ENCODE peak calls at places on chromosomes 16 and 17, in four cellular contexts. D is psoas muscle, V is A549, M is neuronal stem cell. U is an unnamed sample. For H3K4me1, the result is how much of the 10 kb centered on the place peaks cover.

GRCh38 chr16:58026139-58026704 is 668 bp downstream of the MMP15 start:
- DNase-seq in V (peak), D (peak), M (peak), U (no peak)

GRCh38 chr17:72705905-72706395 is 386.5 kb downstream of the SLC39A11 start:
- DNase-seq in M (no peak), D (no peak), V (no peak), U (no peak)

GRCh38 chr16:101586-101985 is 23.6 kb downstream of the MPG start:
- DNase-seq in D (no peak), V (no peak), M (no peak), U (no peak)

GRCh38 chr16:88830783-88831182 is 19.1 kb upstream of the APRT start:
- DNase-seq in M (no peak), V (no peak), D (no peak), U (no peak)

GRCh38 chr17:37483311-37484039 is 6.2 kb upstream of the DUSP14 start:
- DNase-seq in M (no peak), D (peak), V (peak), U (no peak)

GRCh38 chr16:6616746-6617145 is 715.9 kb upstream of the RBFOX1 start:
- DNase-seq in M (no peak), V (no peak), D (no peak), U (no peak)

GRCh38 chr16:7086842-7087616 is 245.6 kb upstream of the RBFOX1 start:
- DNase-seq in D (peak), M (peak), V (peak), U (no peak)

GRCh38 chr17:38750312-38751121 is 2.0 kb upstream of the PSMB3 start:
- DNase-seq in V (peak), D (no peak), M (peak), U (no peak)

GRCh38 chr16:2474877-2475412 is at the start of gene TBC1D24:
- DNase-seq in M (peak), V (peak), D (peak), U (peak)

GRCh38 chr16:63361032-63361624 is 1324.9 kb upstream of the CDH8 start:
- DNase-seq in D (no peak), M (peak), V (peak), U (no peak)

GRCh38 chr16:71671165-71671564 is 45.2 kb downstream of the MARVELD3 start:
- DNase-seq in V (no peak), M (no peak), D (no peak), U (no peak)

GRCh38 chr17:29154516-29155234 is 25.5 kb downstream of the MYO18A start:
- DNase-seq in M (no peak), V (no peak), D (no peak), U (no peak)

GRCh38 chr17:20922128-20922670 is 120.6 kb downstream of the USP22 start:
- DNase-seq in D (peak), V (peak), M (no peak), U (no peak)

GRCh38 chr16:50458694-50459271 is 89.4 kb upstream of the NKD1 start:
- DNase-seq in D (no peak), M (no peak), V (no peak), U (no peak)

GRCh38 chr16:48438414-48438813 is 53.2 kb upstream of the SIAH1 start:
- DNase-seq in D (no peak), M (no peak), V (no peak), U (no peak)

GRCh38 chr16:56956076-56956475 is 5.7 kb upstream of the CETP start:
- DNase-seq in V (no peak), M (no peak), D (no peak), U (no peak)

GRCh38 chr16:4846503-4846900 is 586 bp downstream of the GLYR1 start:
- DNase-seq in M (no peak), V (peak), D (peak), U (peak)

GRCh38 chr17:57373071-57373470 is 116.7 kb downstream of the MSI2 start:
- DNase-seq in D (no peak), V (no peak), M (no peak), U (no peak)

GRCh38 chr17:9024497-9024896 is 3.2 kb downstream of the NTN1 start:
- DNase-seq in V (no peak), M (peak), D (no peak), U (no peak)

GRCh38 chr16:28292731-28293588 is 635 bp downstream of the SBK1 start:
- DNase-seq in V (no peak), D (no peak), M (peak), U (no peak)

GRCh38 chr17:63250830-63251229 is 195.3 kb downstream of the CYB561 start:
- DNase-seq in V (no peak), M (no peak), D (no peak), U (no peak)

GRCh38 chr17:17987187-17987896 is 14.7 kb downstream of the DRC3 start:
- DNase-seq in M (no peak), D (no peak), V (no peak), U (no peak)

GRCh38 chr17:6780001-6780400 is 4.0 kb downstream of the FBXO39 start:
- DNase-seq in V (no peak), D (no peak), M (no peak), U (no peak)

GRCh38 chr17:36703860-36704266 is 102.5 kb downstream of the MRM1 start:
- DNase-seq in M (peak), V (peak), D (peak), U (no peak)

GRCh38 chr16:87489434-87490045 is 3.3 kb downstream of the ZCCHC14 start:
- DNase-seq in D (no peak), V (no peak), M (no peak), U (no peak)

GRCh38 chr16:17026600-17027242 is 444.0 kb downstream of the XYLT1 start:
- DNase-seq in M (no peak), V (no peak), D (no peak), U (no peak)

GRCh38 chr16:57984443-57985203 is 13.7 kb upstream of the CNGB1 start:
- DNase-seq in M (peak), V (peak), D (peak), U (peak)

GRCh38 chr17:2361361-2361760 is 24.1 kb downstream of the SGSM2 start:
- DNase-seq in M (no peak), V (no peak), D (no peak), U (no peak)

GRCh38 chr16:67207116-67207856 is 8.4 kb downstream of the ELMO3 start:
- DNase-seq in D (no peak), M (no peak), V (no peak), U (no peak)

GRCh38 chr17:82200743-82201497 is 11.7 kb downstream of the CCDC57 start:
- DNase-seq in M (no peak), V (no peak), D (no peak), U (no peak)

GRCh38 chr16:86041205-86041604 is 142.2 kb downstream of the IRF8 start:
- DNase-seq in M (no peak), D (no peak), V (no peak), U (no peak)

GRCh38 chr16:86039606-86040005 is 140.6 kb downstream of the IRF8 start:
- DNase-seq in D (no peak), M (no peak), V (no peak), U (no peak)

GRCh38 chr16:86042996-86043725 is 144.2 kb downstream of the IRF8 start:
- DNase-seq in M (no peak), V (no peak), D (no peak), U (no peak)

GRCh38 chr16:86040496-86040895 is 141.5 kb downstream of the IRF8 start:
- DNase-seq in D (no peak), M (no peak), V (no peak), U (no peak)

DNA sequence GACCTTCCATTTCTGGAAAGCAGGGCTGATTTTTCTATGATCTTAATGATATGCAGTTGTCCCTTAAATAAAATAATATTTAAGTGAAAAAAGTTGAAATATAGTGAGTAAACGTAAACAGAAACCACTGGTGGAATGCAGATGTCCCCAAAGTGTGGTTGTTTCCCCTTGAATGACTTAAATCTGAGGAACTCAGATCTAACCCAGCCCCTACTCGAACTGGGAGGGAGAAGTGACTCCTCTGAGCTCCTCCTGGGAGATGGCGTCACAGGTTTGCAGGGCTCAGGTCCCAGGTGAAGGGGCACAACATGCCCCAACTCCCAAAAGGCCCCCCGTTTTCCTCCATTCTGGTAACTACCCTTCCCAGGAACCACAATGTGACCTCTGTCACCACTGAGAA is 142.8 kb downstream of the IRF8 start:
- DNase-seq in V (no peak), D (no peak), M (no peak), U (no peak)
- H3K4me1 ChIP-seq in V (under half), D (under half), M (under half), U (under half)

GRCh38 chr16:68284847-68285246 is 20.5 kb downstream of the SLC7A6 start:
- DNase-seq in D (no peak), M (no peak), V (no peak), U (no peak)
- H3K4me1 ChIP-seq in D (half or more), M (under half), V (under half), U (under half)

GRCh38 chr17:77450742-77451270 is 310.0 kb downstream of the SEC14L1 start:
- DNase-seq in V (no peak), D (no peak), M (no peak), U (no peak)
- H3K4me1 ChIP-seq in V (under half), D (under half), M (under half), U (under half)

DNA sequence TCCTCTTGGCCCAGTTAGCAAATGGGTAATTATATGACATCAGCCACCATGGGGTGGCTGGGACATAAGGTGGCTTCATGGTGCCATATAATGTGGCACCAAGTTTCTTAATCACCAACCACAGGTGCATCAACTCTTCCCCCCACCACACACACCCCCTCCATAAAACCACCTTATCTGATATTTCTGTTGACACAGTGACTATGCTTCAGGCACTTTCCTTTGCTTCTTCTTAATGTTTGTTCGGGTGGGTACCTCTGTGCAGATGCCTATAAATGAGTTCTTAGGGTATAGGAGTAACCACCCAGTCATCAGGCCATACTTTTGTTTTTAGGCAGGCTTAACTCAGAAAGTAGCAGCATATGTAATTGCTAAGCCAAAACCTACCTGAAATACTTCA is 29.5 kb downstream of the RNF43 start:
- DNase-seq in V (peak), D (no peak), M (no peak), U (no peak)
- H3K4me1 ChIP-seq in V (half or more), D (under half), M (under half), U (under half)

DNA sequence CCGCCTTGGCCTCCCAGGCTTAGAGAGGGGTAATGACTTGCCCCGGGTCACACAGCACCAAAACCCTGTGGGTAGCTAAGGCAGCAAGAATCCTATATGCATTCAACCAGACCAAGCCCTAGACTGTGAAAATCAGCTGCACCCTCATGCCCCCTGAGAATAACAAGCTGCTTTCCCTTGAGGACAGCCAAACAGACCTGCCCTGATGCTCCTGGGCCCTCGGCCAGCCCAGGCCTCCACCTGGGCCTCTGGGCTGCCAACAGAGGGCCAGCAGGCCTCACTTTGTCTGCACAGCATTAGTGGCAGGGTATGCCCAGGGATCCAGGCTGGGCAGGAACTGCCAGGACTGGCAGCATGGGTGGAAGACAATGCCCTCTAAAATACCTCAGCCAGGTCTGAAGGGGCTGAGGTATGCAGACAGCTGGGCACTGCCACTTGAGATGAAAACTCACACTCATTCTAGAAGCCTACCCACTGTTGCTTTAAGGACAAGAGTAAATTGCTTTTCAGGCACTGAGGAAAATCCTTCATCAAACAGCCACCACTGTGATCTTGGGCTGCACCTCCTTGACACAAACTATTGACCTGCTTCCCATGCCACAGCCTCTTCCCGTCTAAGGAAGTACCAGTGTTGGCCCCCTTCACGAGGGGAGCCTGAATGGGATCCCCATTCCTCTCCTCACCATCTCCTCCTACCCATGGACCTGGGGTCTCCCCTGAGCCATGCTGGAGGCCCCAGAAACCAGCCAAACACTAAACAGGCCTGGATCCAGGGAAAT is 8.8 kb downstream of the ST3GAL2 start:
- DNase-seq in V (no peak), D (no peak), M (no peak), U (no peak)
- H3K4me1 ChIP-seq in V (half or more), D (half or more), M (under half), U (under half)

DNA sequence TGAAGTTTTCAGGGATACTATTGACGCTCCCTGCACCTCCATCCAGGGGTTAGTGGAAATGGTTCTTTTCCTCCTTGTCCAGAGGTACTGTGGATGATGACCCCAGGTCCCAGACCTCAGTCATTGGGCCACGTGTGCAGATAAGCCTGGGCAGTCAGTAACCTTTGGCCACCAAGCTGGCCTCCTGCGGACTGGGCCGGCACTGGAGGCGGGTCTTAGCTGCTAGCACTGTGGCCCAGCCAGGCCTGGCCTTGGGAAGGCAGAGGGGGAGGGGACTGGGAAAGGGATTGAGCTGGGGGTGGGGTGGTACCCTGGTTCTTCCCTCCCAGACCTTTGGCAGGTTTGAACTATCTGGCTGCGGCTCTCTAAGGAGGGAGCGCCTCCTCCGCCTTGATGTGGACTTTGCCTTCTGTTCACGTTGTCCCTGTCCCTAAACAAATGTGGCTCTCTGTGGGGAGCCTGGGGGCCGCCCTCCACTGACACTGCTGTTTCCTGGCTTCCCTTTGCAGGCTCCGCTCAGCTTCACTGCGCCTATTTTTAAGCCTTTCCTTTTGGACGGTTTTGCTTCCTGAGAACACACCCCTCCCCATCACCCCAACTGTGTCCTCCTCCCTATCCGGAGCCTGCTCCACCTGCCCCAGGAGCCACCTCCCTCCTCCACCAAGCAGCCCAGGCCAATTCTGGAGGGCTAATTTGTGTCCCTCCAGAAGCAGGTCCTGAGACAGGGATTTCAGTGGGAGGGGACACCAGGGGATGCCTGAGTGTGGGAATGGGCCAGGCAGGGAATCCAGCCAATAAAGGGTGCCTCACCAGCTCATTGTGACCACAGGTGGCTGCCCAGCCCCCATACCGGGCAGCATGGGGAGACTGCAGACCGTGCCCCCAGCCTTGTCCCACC is 251.9 kb downstream of the SEC14L1 start:
- DNase-seq in V (peak), M (no peak), D (peak), U (peak)
- H3K4me1 ChIP-seq in V (half or more), M (half or more), D (half or more), U (under half)

GRCh38 chr17:4513113-4514032 is 14.7 kb downstream of the SPNS2 start:
- DNase-seq in V (no peak), M (no peak), D (no peak), U (no peak)

GRCh38 chr17:4514206-4514605 is 15.5 kb downstream of the SPNS2 start:
- DNase-seq in V (no peak), D (no peak), M (no peak), U (no peak)

GRCh38 chr17:4511199-4511932 is 12.7 kb downstream of the SPNS2 start:
- DNase-seq in M (no peak), V (no peak), D (no peak), U (no peak)

GRCh38 chr17:4510615-4510941 is 11.9 kb downstream of the SPNS2 start:
- DNase-seq in M (no peak), V (no peak), D (no peak), U (no peak)

DNA sequence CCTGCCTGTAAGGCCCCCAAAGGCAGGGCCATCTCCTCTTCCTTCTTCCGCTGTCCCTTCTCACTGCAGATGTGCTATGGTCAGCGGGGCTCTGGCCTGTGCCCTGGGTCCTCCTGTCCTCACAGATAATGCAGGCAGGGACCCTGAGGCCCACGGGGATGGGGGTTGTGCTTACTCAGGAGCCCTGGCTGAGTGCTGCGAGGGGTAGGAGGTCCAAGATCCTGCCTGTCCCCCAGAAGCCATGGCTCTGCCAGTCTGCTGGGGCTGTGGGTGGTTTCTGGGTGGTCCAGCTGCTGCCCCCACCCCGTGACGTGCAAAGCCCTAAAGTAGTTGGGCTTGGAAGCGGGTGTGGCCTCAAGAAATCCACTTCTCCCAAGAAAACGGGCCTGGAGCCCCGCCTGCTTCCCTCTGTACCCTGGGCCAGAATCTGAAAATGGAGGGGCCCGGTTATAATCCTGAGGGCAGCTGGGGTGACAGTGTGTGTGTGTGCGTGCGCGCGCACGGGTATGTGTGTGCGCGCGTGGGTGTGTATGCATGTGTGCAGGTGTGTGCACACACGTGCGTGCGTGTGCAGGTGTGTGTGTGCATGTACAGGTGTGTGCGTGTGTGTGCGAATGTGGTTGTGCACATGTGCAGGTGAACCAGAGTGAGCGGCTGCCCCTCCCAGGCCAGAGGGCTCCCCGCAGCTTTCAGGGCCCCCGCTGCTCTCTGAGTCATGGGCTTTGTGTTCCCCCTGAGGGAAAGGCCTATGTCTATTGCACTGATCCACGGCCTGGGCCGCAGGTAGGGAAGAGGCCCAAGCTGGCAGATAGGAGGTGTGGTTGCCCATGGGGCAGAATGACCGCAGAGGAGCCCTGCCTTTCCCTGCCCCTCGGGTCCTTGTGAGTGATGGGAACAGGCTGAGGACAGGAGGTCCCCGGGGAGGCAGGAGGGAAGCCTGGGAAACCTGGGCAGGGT is 13.8 kb downstream of the SPNS2 start:
- DNase-seq in M (no peak), D (no peak), V (no peak), U (no peak)
- H3K4me1 ChIP-seq in M (under half), D (under half), V (under half), U (under half)

DNA sequence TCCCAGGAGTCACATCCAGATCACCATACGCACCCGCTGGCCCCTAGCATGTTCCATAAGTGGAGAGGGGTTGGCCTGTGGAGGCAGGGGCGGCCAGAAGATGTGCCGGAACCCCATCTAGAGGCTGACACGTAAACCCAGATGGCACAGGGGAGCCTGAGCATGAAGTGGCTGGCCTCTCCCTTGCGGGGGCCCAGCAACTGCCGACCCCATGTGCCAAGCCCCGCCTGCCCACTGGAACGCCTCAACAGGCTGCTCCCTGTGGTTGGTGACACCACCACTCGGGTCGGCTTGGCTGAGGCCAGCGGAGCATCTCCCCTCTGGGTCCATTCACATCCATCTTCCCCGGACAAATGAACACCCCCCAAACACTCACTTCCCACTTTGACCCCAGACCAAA is 9.5 kb downstream of the BCAR1 start:
- DNase-seq in D (no peak), V (no peak), M (no peak), U (no peak)
- H3K4me1 ChIP-seq in D (half or more), V (half or more), M (under half), U (under half)